ENCODE peak calls at places on chromosomes 2 and 18, in ten cellular contexts. P is DND-41; B is pancreas; O is K562; V is gastrocnemius medialis; H is testis; X is neural progenitor cell; T is Karpas-422; S is suprapubic skin; Y is CD8-positive, alpha-beta memory T cell. G is an unnamed sample.

GRCh38 chr2:101330253-101330921 is 21.9 kb upstream of the RNF149 start:
- DNase-seq in P (peak; percentile 59), B (peak; percentile 44), O (no peak), V (no peak), H (peak; percentile 80), X (peak; percentile 52), T (no peak), S (no peak), Y (no peak), G (peak; percentile 46)

GRCh38 chr18:903703-904102 is 968 bp upstream of the ADCYAP1 start:
- DNase-seq in P (peak; percentile 76), B (peak; percentile 47), O (peak; percentile 76), V (no peak), H (peak; percentile 83), X (peak; percentile 86), T (no peak), S (no peak), Y (no peak), G (peak; percentile 75)

GRCh38 chr2:120486441-120486840 is 140.5 kb downstream of the INHBB start:
- DNase-seq in P (no peak), B (no peak), O (no peak), V (no peak), H (no peak), X (no peak), T (no peak), S (no peak), Y (no peak), G (no peak)

GRCh38 chr2:192159215-192159614 is 35.5 kb downstream of the TMEFF2 start:
- DNase-seq in P (no peak), B (no peak), O (peak; percentile 8), V (no peak), H (no peak), X (no peak), T (no peak), S (no peak), Y (no peak), G (no peak)

GRCh38 chr2:38734299-38735058 is 16.7 kb downstream of the SRSF7 start:
- DNase-seq in P (no peak), B (no peak), O (no peak), V (no peak), H (no peak), X (no peak), T (no peak), S (no peak), Y (no peak), G (no peak)

GRCh38 chr2:232997749-232998665 is 15.0 kb downstream of the NGEF start:
- DNase-seq in P (no peak), B (no peak), O (no peak), V (no peak), H (peak; percentile 8), X (no peak), T (no peak), S (no peak), Y (no peak), G (no peak)

GRCh38 chr2:104872866-104873688 is 19.2 kb downstream of the POU3F3 start:
- DNase-seq in P (peak; percentile 72), B (peak; percentile 53), O (peak; percentile 68), V (peak; percentile 19), H (peak; percentile 73), X (peak; percentile 89), T (peak; percentile 89), S (no peak), Y (no peak), G (peak; percentile 83)

GRCh38 chr2:217204358-217204757 is 344.5 kb upstream of the TNP1 start:
- DNase-seq in P (no peak), B (no peak), O (no peak), V (no peak), H (no peak), X (no peak), T (no peak), S (no peak), Y (no peak), G (no peak)

GRCh38 chr2:168538534-168538933 is 82.5 kb downstream of the CERS6 start:
- DNase-seq in P (no peak), B (no peak), O (no peak), V (no peak), H (no peak), X (no peak), T (no peak), S (no peak), Y (no peak), G (no peak)

GRCh38 chr2:174117951-174118930 is 130.1 kb downstream of the OLA1 start:
- DNase-seq in P (no peak), B (no peak), O (no peak), V (no peak), H (no peak), X (no peak), T (no peak), S (no peak), Y (no peak), G (no peak)

GRCh38 chr2:206083602-206084467 is 2.1 kb downstream of the INO80D start:
- DNase-seq in P (peak; percentile 12), B (no peak), O (peak; percentile 31), V (no peak), H (peak; percentile 25), X (peak; percentile 19), T (peak; percentile 66), S (no peak), Y (peak; percentile 6), G (peak; percentile 34)

GRCh38 chr2:64222942-64223511 is 78.8 kb upstream of the PELI1 start:
- DNase-seq in P (no peak), B (no peak), O (no peak), V (no peak), H (no peak), X (no peak), T (no peak), S (no peak), Y (no peak), G (no peak)

GRCh38 chr18:57439617-57439975 is 4.4 kb downstream of the ONECUT2 start:
- DNase-seq in P (no peak), B (peak; percentile 33), O (no peak), V (no peak), H (no peak), X (peak; percentile 84), T (no peak), S (no peak), Y (no peak), G (no peak)

GRCh38 chr2:201040867-201041628 is 30.4 kb downstream of the HYCC2 start:
- DNase-seq in P (no peak), B (no peak), O (no peak), V (no peak), H (no peak), X (no peak), T (no peak), S (no peak), Y (no peak), G (no peak)

GRCh38 chr2:11899264-11899818 is 152.9 kb downstream of the LPIN1 start:
- DNase-seq in P (no peak), B (no peak), O (no peak), V (no peak), H (no peak), X (no peak), T (no peak), S (no peak), Y (no peak), G (no peak)

GRCh38 chr18:59271606-59272220 is 1.5 kb downstream of the RAX start:
- DNase-seq in P (no peak), B (no peak), O (no peak), V (no peak), H (no peak), X (peak; percentile 26), T (no peak), S (no peak), Y (no peak), G (no peak)
- H3K4me3 ChIP-seq in P (no peak overlapping the region), B (no peak overlapping the region), O (no peak overlapping the region), V (no peak overlapping the region), H (no peak overlapping the region), X (peak overlapping the region; percentile 78), T (no peak overlapping the region), S (peak overlapping the region; percentile 47), Y (no peak overlapping the region), G (no peak overlapping the region)

GRCh38 chr2:218298314-218298875 is 6.1 kb upstream of the TMBIM1 start:
- DNase-seq in P (no peak), B (no peak), O (no peak), V (no peak), H (no peak), X (no peak), T (no peak), S (no peak), Y (no peak), G (no peak)
- H3K27ac ChIP-seq in P (no peak overlapping the region), B (no peak overlapping the region), O (no peak overlapping the region), V (peak overlapping the region; percentile 25), H (no peak overlapping the region), X (no peak overlapping the region), T (no peak overlapping the region), S (peak overlapping the region; percentile 57), Y (no peak overlapping the region), G (no peak overlapping the region)

GRCh38 chr2:216044883-216045499 is 31.6 kb upstream of the MREG start:
- DNase-seq in P (no peak), B (no peak), O (no peak), V (no peak), H (no peak), X (no peak), T (no peak), S (no peak), Y (no peak), G (no peak)

GRCh38 chr2:216052420-216052819 is 29.2 kb downstream of the PECR start:
- DNase-seq in P (no peak), B (no peak), O (no peak), V (no peak), H (no peak), X (no peak), T (no peak), S (no peak), Y (no peak), G (no peak)

GRCh38 chr2:216047417-216047816 is 34.1 kb upstream of the MREG start:
- DNase-seq in P (no peak), B (no peak), O (no peak), V (no peak), H (no peak), X (no peak), T (no peak), S (no peak), Y (no peak), G (no peak)

GRCh38 chr2:216051350-216051749 is 30.3 kb downstream of the PECR start:
- DNase-seq in P (no peak), B (no peak), O (no peak), V (no peak), H (no peak), X (no peak), T (no peak), S (no peak), Y (no peak), G (no peak)

DNA sequence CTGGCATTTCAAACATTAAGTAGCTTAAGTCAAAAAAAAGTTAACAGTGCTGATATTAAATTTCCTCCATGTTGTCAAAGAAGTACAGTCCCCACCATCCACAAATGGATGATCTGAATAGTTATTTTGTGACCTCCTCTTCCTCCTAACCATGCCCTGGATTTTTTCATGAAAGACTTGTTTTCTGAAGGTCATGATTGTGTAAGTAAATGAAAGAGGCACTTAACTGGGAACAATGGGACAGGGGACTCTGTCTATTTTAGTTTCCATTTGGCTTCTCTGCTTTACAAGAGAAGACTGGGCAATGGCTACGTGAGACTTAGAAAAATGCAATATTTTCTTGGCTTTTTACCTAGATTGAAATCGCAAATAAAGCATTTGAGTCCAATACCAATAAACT is 32.2 kb downstream of the PECR start:
- DNase-seq in P (no peak), B (no peak), O (no peak), V (no peak), H (no peak), X (no peak), T (no peak), S (no peak), Y (no peak), G (no peak)
- H3K4me3 ChIP-seq in P (no peak overlapping the region), B (no peak overlapping the region), O (no peak overlapping the region), V (no peak overlapping the region), H (no peak overlapping the region), X (no peak overlapping the region), T (no peak overlapping the region), S (no peak overlapping the region), Y (no peak overlapping the region), G (no peak overlapping the region)

GRCh38 chr18:56199580-56200320 is 438.6 kb downstream of the TXNL1 start:
- DNase-seq in P (no peak), B (no peak), O (no peak), V (no peak), H (no peak), X (no peak), T (no peak), S (no peak), Y (no peak), G (no peak)
- H3K27ac ChIP-seq in P (no peak overlapping the region), B (no peak overlapping the region), O (no peak overlapping the region), V (no peak overlapping the region), H (no peak overlapping the region), X (no peak overlapping the region), T (no peak overlapping the region), S (no peak overlapping the region), Y (no peak overlapping the region), G (no peak overlapping the region)

G was measured in hepatocyte.